ENCODE peak calls at places on chromosome 15, in ten cellular contexts. Q, N, T, B, O, P, V, G, Z and Y are unnamed samples.
A peak's percentile ranks its signal among the peaks of the same experiment; 100 is the strongest.

GRCh38 chr15:95734422-95735316 is 595.8 kb upstream of the NR2F2 start:
- DNase-seq in Q (no peak), P (no peak), Z (no peak), V (peak; percentile 16), B (no peak), T (no peak), N (no peak), O (no peak), G (no peak), Y (no peak)

GRCh38 chr15:98123297-98123696 is 162.8 kb downstream of the ARRDC4 start:
- DNase-seq in B (no peak), V (no peak), Q (no peak), N (no peak), T (no peak), O (no peak), G (no peak), Z (no peak), P (no peak), Y (no peak)

GRCh38 chr15:39447881-39448280 is 133.0 kb upstream of the THBS1 start:
- DNase-seq in T (no peak), N (no peak), B (no peak), V (no peak), P (no peak), Z (no peak), O (no peak), G (no peak), Q (no peak), Y (no peak)

GRCh38 chr15:74027688-74028087 is 33.2 kb downstream of the PML start:
- DNase-seq in V (no peak), G (no peak), B (no peak), P (no peak), T (no peak), Z (no peak), N (no peak), Q (no peak), O (no peak), Y (no peak)

GRCh38 chr15:82986442-82986780 is 401 bp downstream of the RAMAC start:
- DNase-seq in O (no peak), V (no peak), Q (no peak), B (no peak), P (no peak), N (peak; percentile 37), Z (no peak), T (no peak), G (no peak), Y (no peak)

GRCh38 chr15:99536422-99537033 is 29.3 kb upstream of the MEF2A start:
- DNase-seq in V (peak; percentile 42), N (no peak), P (no peak), Z (no peak), Q (no peak), O (no peak), G (no peak), T (no peak), B (peak; percentile 61), Y (peak; percentile 81)

GRCh38 chr15:49064281-49064653 is 18.0 kb upstream of the SECISBP2L start:
- DNase-seq in V (no peak), T (no peak), N (no peak), B (no peak), P (no peak), Z (no peak), O (no peak), G (peak; percentile 27), Q (no peak), Y (no peak)

GRCh38 chr15:89783861-89784685 is 7.9 kb downstream of the MESP2 start:
- DNase-seq in N (no peak), V (no peak), Q (no peak), P (no peak), O (no peak), T (no peak), B (no peak), G (no peak), Z (peak; percentile 86), Y (peak; percentile 37)

GRCh38 chr15:23565395-23566069 is at the start of gene MKRN3:
- DNase-seq in N (no peak), O (no peak), P (no peak), Q (peak; percentile 41), V (peak; percentile 84), Z (no peak), B (peak; percentile 66), G (no peak), T (no peak), Y (peak; percentile 44)

GRCh38 chr15:27250223-27250622 is 279.2 kb downstream of the GABRG3 start:
- DNase-seq in Q (no peak), B (no peak), P (no peak), O (no peak), T (no peak), N (no peak), V (no peak), Z (no peak), G (peak; percentile 57), Y (no peak)

GRCh38 chr15:66963084-66963483 is 102.3 kb upstream of the SMAD3 start:
- DNase-seq in G (no peak), O (no peak), P (no peak), Q (no peak), N (no peak), T (no peak), B (no peak), V (no peak), Z (no peak), Y (no peak)

GRCh38 chr15:60721706-60722105 is 242.8 kb upstream of the ICE2 start:
- DNase-seq in V (no peak), G (no peak), T (no peak), P (no peak), O (no peak), B (no peak), N (no peak), Q (no peak), Z (no peak), Y (no peak)

GRCh38 chr15:73822998-73823397 is 50.4 kb upstream of the TBC1D21 start:
- DNase-seq in Z (no peak), V (no peak), B (no peak), P (no peak), Q (no peak), N (no peak), O (no peak), T (no peak), G (no peak), Y (no peak)

GRCh38 chr15:33100314-33100713 is 94.2 kb downstream of the FMN1 start:
- DNase-seq in Z (no peak), O (no peak), P (no peak), N (no peak), T (no peak), B (no peak), G (no peak), Q (no peak), V (no peak), Y (no peak)

GRCh38 chr15:62559049-62559733 is 394.1 kb upstream of the C2CD4B start:
- DNase-seq in B (no peak), N (no peak), T (no peak), V (no peak), Z (no peak), O (peak; percentile 33), G (no peak), Q (no peak), P (peak; percentile 53), Y (peak; percentile 62)

GRCh38 chr15:39269821-39270220 is 311.1 kb upstream of the THBS1 start:
- DNase-seq in P (no peak), O (no peak), G (no peak), B (no peak), N (no peak), Z (peak; percentile 25), V (no peak), Q (no peak), T (no peak), Y (no peak)

GRCh38 chr15:83170474-83171165 is 37.0 kb downstream of the HDGFL3 start:
- DNase-seq in Q (no peak), B (no peak), N (no peak), G (no peak), P (no peak), O (no peak), Z (no peak), V (no peak), T (no peak), Y (no peak)

GRCh38 chr15:70853270-70853854 is 595 bp downstream of the LARP6 start:
- DNase-seq in Q (peak; percentile 21), N (no peak), P (no peak), B (no peak), Z (no peak), O (peak; percentile 29), G (no peak), V (peak; percentile 26), T (no peak), Y (peak; percentile 48)

GRCh38 chr15:68224546-68225250 is 4.8 kb downstream of the CLN6 start:
- DNase-seq in N (peak; percentile 79), V (no peak), B (no peak), Q (no peak), O (no peak), G (no peak), Z (no peak), P (no peak), T (peak; percentile 17), Y (no peak)

GRCh38 chr15:36899696-36900095 is 200.7 kb downstream of the MEIS2 start:
- DNase-seq in N (no peak), P (no peak), Q (no peak), B (no peak), G (no peak), O (no peak), V (no peak), T (no peak), Z (no peak), Y (no peak)
- H3K4me1 ChIP-seq in N (no peaks in the 10 kb centered on the region), P (peaks cover 55% of the 10 kb centered on the region), Q (peaks cover 14% of the 10 kb centered on the region), B (peaks cover 29% of the 10 kb centered on the region), G (peaks cover 42% of the 10 kb centered on the region), O (no peaks in the 10 kb centered on the region), V (peaks cover 13% of the 10 kb centered on the region), T (peaks cover 25% of the 10 kb centered on the region), Z (no peaks in the 10 kb centered on the region), Y (peaks cover 8% of the 10 kb centered on the region)

GRCh38 chr15:53979051-53979788 is 979 bp downstream of the UNC13C start:
- DNase-seq in Z (no peak), O (no peak), P (no peak), N (no peak), Q (no peak), V (no peak), T (no peak), B (no peak), G (no peak), Y (no peak)
- H3K4me1 ChIP-seq in Z (no peaks in the 10 kb centered on the region), O (no peaks in the 10 kb centered on the region), P (no peaks in the 10 kb centered on the region), N (no peaks in the 10 kb centered on the region), Q (peaks cover 10% of the 10 kb centered on the region), V (no peaks in the 10 kb centered on the region), T (no peaks in the 10 kb centered on the region), B (peaks cover 4% of the 10 kb centered on the region), G (no peaks in the 10 kb centered on the region), Y (no peaks in the 10 kb centered on the region)

DNA sequence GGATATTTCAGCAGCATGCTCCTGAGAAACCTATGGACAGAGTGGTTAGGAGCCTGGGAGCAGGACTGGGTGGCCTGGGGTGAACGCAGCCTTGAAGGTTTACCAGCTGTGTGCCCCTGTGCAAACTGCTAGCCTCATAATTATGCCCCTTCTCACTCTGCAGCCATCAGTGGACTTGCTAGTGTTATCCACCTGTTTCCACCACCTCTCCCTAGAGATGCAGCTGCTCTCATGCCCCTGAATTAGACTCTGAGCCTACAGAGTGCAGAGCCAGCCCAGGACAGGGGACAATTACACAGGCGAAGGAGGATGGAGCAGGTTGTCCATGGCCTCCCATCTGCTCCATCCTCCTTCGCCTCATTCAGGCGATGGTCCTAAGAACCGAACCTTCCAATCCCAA is 175.9 kb downstream of the ATP10A start:
- DNase-seq in Z (no peak), T (no peak), V (no peak), G (no peak), N (no peak), Q (no peak), P (no peak), B (no peak), O (no peak), Y (no peak)
- H3K4me1 ChIP-seq in Z (no peaks in the 10 kb centered on the region), T (no peaks in the 10 kb centered on the region), V (no peaks in the 10 kb centered on the region), G (no peaks in the 10 kb centered on the region), N (no peaks in the 10 kb centered on the region), Q (no peaks in the 10 kb centered on the region), P (peaks cover 25% of the 10 kb centered on the region), B (no peaks in the 10 kb centered on the region), O (peaks cover 7% of the 10 kb centered on the region), Y (peaks cover 13% of the 10 kb centered on the region)

GRCh38 chr15:85331666-85332261 is 48.6 kb upstream of the AKAP13 start:
- DNase-seq in B (peak; percentile 32), O (no peak), Z (no peak), Q (no peak), N (peak; percentile 35), T (peak; percentile 78), G (no peak), P (no peak), V (no peak), Y (no peak)
- H3K4me1 ChIP-seq in B (peaks cover 41% of the 10 kb centered on the region), O (peaks cover 14% of the 10 kb centered on the region), Z (peaks cover 3% of the 10 kb centered on the region), Q (peaks cover 28% of the 10 kb centered on the region), N (peaks cover 62% of the 10 kb centered on the region), T (peaks cover 3% of the 10 kb centered on the region), G (peaks cover 4% of the 10 kb centered on the region), P (peaks cover 74% of the 10 kb centered on the region), V (peaks cover 13% of the 10 kb centered on the region), Y (peaks cover 9% of the 10 kb centered on the region)